ENCODE peak calls at places on chromosomes 1 and 21, in four cellular contexts. N is GM12892, Y is stomach, R is transverse colon. Z is an unnamed sample.

GRCh38 chr1:145720556-145720877 is 1.2 kb downstream of the CD160 start:
- DNase-seq in N (no peak), R (no peak), Y (no peak), Z (no peak)

GRCh38 chr1:224635356-224635755 is 19.2 kb downstream of the CNIH3 start:
- DNase-seq in N (no peak), R (no peak), Y (no peak), Z (no peak)

GRCh38 chr1:241990040-241990439 is 8.9 kb downstream of the MAP1LC3C start:
- DNase-seq in N (no peak), R (peak), Y (peak), Z (no peak)

GRCh38 chr1:112881742-112882127 is 74.3 kb downstream of the SLC16A1 start:
- DNase-seq in Y (peak), N (no peak), R (peak), Z (no peak)

GRCh38 chr1:226428348-226429050 is 20.6 kb upstream of the PARP1 start:
- DNase-seq in R (no peak), Y (no peak), N (no peak), Z (no peak)

GRCh38 chr21:17463441-17463840 is 49.4 kb upstream of the CXADR start:
- DNase-seq in N (no peak), R (no peak), Y (no peak), Z (no peak)

GRCh38 chr1:169053196-169053595 is 53.3 kb upstream of the ATP1B1 start:
- DNase-seq in Y (no peak), N (no peak), R (no peak), Z (no peak)

GRCh38 chr1:78231477-78231876 is 185.7 kb downstream of the GIPC2 start:
- DNase-seq in N (no peak), Y (no peak), R (peak), Z (no peak)

GRCh38 chr1:156124557-156125483 is 10.3 kb downstream of the LMNA start:
- DNase-seq in Y (no peak), R (peak), N (no peak), Z (no peak)

GRCh38 chr1:243483084-243483845 is 227.4 kb downstream of the SDCCAG8 start:
- DNase-seq in N (no peak), Y (no peak), R (no peak), Z (peak)

GRCh38 chr1:161839591-161839990 is 73.5 kb downstream of the ATF6 start:
- DNase-seq in R (no peak), N (no peak), Y (no peak), Z (no peak)

GRCh38 chr1:2601721-2602303 is 15.2 kb downstream of the PRXL2B start:
- DNase-seq in N (no peak), R (no peak), Y (no peak), Z (no peak)

GRCh38 chr1:9910425-9911178 is 533 bp upstream of the CTNNBIP1 start:
- DNase-seq in N (peak), R (peak), Y (peak), Z (peak)
- TF ChIP-seq POLR2AphosphoS5 in N (peak), R (peak), Y (peak), Z (peak)

GRCh38 chr1:19447550-19447949 is 37.8 kb downstream of the CAPZB start:
- DNase-seq in N (no peak), R (no peak), Y (no peak), Z (no peak)
- TF ChIP-seq POLR2AphosphoS5 in N (no peak), R (no peak), Y (no peak), Z (no peak)

DNA sequence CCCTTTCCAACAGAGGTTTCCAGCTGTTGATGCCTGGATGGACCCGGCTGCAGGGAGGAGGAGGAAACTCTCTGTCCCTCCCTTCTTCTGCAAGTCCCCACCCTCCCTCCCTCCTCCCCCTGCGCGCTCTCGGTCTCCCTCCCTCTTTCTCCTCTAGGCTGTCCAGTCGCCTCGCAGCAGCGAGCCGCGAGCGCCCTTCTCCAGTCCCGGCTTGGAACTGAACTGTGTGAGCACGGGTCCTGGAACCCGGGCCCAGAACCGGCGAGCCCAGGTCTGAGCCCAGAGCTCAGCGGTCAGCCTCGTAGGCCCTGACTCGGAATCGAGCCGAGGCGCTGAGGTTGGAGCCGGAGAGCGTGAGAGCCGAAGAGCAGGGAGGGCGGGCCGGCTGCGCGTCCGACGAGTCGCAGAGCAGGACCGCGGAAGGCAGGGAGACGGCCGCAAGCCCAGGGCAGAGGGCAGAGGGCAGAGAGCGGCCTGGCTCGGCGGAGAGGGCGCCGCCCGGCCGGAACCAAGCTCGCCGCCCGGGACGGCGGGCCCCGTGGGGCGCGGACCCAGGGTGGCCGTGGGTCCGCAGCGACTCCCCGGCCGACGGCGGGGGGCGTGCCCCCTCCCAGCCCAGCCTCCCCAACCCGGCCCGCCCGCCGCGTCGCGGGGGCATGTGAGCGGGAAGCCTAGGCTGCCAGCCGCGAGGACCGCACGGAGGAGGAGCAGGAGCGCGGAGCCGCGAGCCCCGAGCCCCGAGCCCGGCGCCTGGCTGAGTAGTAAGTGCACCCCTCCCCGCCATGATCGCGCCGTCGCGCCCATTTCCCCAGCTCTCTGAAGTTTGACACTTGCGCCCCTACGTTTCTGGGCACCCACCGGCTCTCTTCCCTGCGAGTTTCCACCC is at the start of gene SOX13:
- DNase-seq in Y (peak), R (peak), N (no peak), Z (peak)
- TF ChIP-seq POLR2AphosphoS5 in Y (peak), R (peak), N (no peak), Z (peak)

DNA sequence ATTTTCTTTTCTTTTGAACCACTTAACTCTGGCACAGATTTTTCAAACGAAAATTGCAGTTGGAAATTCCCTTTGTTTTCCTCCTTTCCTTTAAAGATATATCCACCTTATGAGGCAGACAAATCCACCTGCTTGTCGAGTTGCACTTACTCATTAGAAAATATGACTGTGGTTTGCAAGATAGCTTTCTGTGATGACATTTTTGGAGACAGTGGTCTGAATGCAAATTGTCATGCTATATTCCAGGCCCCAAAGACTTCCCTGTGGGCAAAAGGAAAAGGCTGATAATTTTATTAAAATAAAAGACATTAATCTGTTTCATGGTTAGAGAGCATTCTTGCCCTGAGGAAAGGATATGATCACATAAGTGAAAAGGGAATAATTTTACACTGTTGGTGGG is 120.6 kb downstream of the TNFSF18 start:
- DNase-seq in Y (no peak), R (no peak), N (no peak), Z (no peak)
- TF ChIP-seq POLR2AphosphoS5 in Y (no peak), R (no peak), N (no peak), Z (no peak)

DNA sequence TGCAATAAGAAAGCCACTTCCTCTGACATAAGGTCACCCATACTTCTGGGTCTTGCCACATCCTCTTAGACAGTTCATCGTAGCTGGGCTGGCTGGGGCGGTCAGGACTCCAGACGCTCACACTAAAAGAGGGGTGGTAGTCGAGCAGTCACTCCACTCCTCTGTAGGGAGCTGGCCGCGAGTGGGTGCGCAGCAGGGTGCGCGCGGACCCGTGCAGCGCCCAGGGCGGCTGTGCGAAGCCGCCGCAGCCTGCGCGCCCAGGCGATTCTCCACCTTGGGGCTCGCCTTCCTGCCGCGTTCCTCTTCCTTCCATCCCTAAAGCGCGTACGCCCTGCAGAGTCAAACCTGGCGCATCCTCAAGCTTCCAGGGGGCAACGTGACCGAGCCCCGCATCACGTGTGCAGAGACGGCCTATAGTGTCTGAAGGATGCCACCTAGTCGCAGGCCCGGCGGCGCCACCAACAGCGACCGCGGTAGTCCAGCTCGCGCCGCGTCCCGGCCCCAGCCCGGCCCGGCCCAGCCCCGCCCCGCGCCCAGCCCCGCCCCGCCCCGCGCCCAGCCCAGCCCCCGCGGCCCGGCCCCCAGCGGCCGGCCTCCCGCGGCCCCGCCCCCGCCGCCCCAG is 360 bp upstream of the PRDX6 start:
- DNase-seq in R (peak), Y (peak), N (peak), Z (peak)
- TF ChIP-seq POLR2AphosphoS5 in R (peak), Y (peak), N (peak), Z (peak)

GRCh38 chr1:229825042-229825441 is 199.0 kb downstream of the URB2 start:
- DNase-seq in R (no peak), Y (no peak), N (no peak), Z (no peak)

GRCh38 chr1:229819091-229819490 is 193.0 kb downstream of the URB2 start:
- DNase-seq in N (no peak), R (no peak), Y (no peak), Z (no peak)

GRCh38 chr1:229817936-229818335 is 191.9 kb downstream of the URB2 start:
- DNase-seq in R (no peak), N (no peak), Y (no peak), Z (no peak)

GRCh38 chr1:229822026-229822425 is 196.0 kb downstream of the URB2 start:
- DNase-seq in Y (no peak), R (no peak), N (no peak), Z (no peak)
- TF ChIP-seq POLR2AphosphoS5 in Y (no peak), R (no peak), N (no peak), Z (no peak)

DNA sequence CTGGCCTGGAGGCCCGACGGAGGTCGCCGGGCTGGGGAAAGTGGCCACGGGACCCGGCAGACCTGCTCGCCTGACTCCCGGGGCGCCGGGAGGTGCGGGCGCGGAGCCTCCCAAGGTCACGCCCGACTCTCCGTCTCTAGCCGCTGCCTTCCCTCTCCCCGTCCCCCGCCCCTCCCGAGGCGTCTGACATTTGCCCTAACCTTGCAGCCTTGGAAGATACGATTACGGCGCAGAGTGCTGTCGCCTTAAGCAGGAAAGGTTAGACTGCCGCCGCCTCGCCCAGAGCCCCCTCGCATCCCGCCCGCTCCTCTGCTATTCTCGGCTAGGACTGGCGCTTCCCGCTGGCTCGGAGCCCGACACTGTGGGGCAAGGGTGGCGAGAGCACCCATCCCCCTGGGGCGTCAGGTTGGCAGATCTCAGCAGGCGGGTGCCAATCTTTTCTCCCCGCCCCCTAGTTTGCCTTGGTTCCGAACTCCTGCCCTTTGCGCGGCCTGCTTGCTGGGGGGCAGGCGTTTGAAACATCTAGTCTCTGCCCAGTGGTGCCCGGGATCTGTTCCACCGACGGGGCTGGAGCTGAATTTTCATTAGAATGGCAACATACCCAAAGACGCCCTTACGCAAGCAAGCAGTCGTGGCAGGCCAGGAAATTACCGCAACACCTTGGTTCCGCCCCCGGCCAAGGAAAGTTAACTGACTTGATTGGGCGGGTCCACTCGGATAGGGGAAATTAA is 841 bp downstream of the PGM1 start:
- DNase-seq in N (peak), R (peak), Y (peak), Z (peak)
- TF ChIP-seq POLR2AphosphoS5 in N (no peak), R (peak), Y (peak), Z (no peak)

DNA sequence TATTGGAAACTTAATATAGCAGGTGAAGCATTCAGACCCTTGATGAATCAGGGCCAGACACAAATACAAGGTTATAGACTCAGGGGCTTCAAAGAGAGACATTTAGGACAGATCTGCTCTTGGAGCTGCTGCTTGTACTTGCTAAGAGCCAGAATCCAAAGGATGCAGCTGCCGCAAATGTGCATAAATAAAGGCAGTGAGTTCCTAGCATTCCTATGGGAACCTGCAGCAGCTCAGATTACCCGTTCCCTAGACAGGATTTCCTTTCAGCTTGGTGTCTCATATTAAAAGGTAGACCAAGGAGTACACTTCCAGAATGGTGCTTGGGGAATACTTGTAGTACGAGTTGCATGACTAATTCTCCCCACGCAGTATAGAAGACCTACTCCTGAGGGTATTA is 9.7 kb upstream of the LRRC53 start:
- DNase-seq in N (no peak), Y (no peak), R (no peak), Z (no peak)
- TF ChIP-seq POLR2AphosphoS5 in N (no peak), Y (no peak), R (no peak), Z (no peak)